ENCODE peak calls at places on chromosomes 4 and X, in eight cellular contexts. W, J, B, T, I, E, R and C are unnamed samples.

GRCh38 chr4:1414831-1415680 is 8.8 kb upstream of the NKX1-1 start:
- DNase-seq in W (no peak), J (no peak), B (no peak), T (no peak), I (no peak), E (peak), R (no peak), C (no peak)

GRCh38 chr4:122747883-122748282 is 15.4 kb downstream of the BBS12 start:
- DNase-seq in W (no peak), J (no peak), B (no peak), T (peak), I (peak), E (no peak), R (no peak), C (no peak)

GRCh38 chr4:102593147-102593546 is 92.0 kb downstream of the NFKB1 start:
- DNase-seq in W (no peak), J (no peak), B (no peak), T (no peak), I (no peak), E (no peak), R (no peak), C (no peak)

GRCh38 chrX:134423606-134424005 is 36.4 kb upstream of the HPRT1 start:
- DNase-seq in W (peak), J (no peak), B (no peak), T (peak), I (peak), E (no peak), R (peak), C (no peak)

GRCh38 chr4:128810871-128811570 is 1.5 kb downstream of the JADE1 start:
- DNase-seq in W (peak), J (peak), B (peak), T (peak), I (peak), E (peak), R (peak), C (peak)

GRCh38 chr4:73499996-73500765 is 18.6 kb downstream of the AFM start:
- DNase-seq in W (no peak), J (no peak), B (no peak), T (peak), I (peak), E (no peak), R (no peak), C (no peak)

GRCh38 chr4:3168029-3168428 is 80.9 kb upstream of the MSANTD1 start:
- DNase-seq in W (no peak), J (no peak), B (no peak), T (peak), I (peak), E (no peak), R (no peak), C (no peak)

GRCh38 chr4:4289055-4289454 is 899 bp downstream of the LYAR start:
- DNase-seq in W (peak), J (no peak), B (no peak), T (no peak), I (no peak), E (no peak), R (no peak), C (no peak)

GRCh38 chrX:39900788-39901170 is 197.0 kb downstream of the BCOR start:
- DNase-seq in W (no peak), J (no peak), B (no peak), T (no peak), I (no peak), E (no peak), R (no peak), C (peak)

GRCh38 chr4:153466637-153467153 is 535 bp downstream of the TMEM131L start:
- DNase-seq in W (no peak), J (no peak), B (no peak), T (no peak), I (no peak), E (no peak), R (no peak), C (peak)

GRCh38 chr4:84126061-84126787 is 372.9 kb downstream of the NKX6-1 start:
- DNase-seq in W (no peak), J (no peak), B (no peak), T (no peak), I (no peak), E (no peak), R (no peak), C (peak)

GRCh38 chrX:109873983-109874382 is 128.9 kb upstream of the TMEM164 start:
- DNase-seq in W (no peak), J (no peak), B (no peak), T (no peak), I (no peak), E (no peak), R (no peak), C (no peak)

GRCh38 chrX:41512394-41512793 is 65.3 kb downstream of the NYX start:
- DNase-seq in W (no peak), J (no peak), B (no peak), T (no peak), I (no peak), E (no peak), R (no peak), C (no peak)

GRCh38 chr4:78612398-78613005 is 60.9 kb downstream of the ANXA3 start:
- DNase-seq in W (peak), J (no peak), B (no peak), T (peak), I (peak), E (no peak), R (peak), C (peak)

GRCh38 chr4:2487632-2488031 is 18.7 kb downstream of the RNF4 start:
- DNase-seq in W (no peak), J (no peak), B (no peak), T (no peak), I (no peak), E (no peak), R (no peak), C (no peak)

GRCh38 chr4:138097912-138098600 is 144.1 kb downstream of the SLC7A11 start:
- DNase-seq in W (no peak), J (no peak), B (no peak), T (no peak), I (no peak), E (no peak), R (no peak), C (no peak)

GRCh38 chr4:150211821-150212445 is 133.7 kb downstream of the DCLK2 start:
- DNase-seq in W (no peak), J (no peak), B (no peak), T (no peak), I (no peak), E (no peak), R (no peak), C (no peak)

GRCh38 chr4:126906466-126906865 is 726.3 kb upstream of the INTU start:
- DNase-seq in W (no peak), J (no peak), B (no peak), T (no peak), I (no peak), E (no peak), R (no peak), C (no peak)

GRCh38 chrX:30643313-30643821 is 9.9 kb upstream of the GK start:
- DNase-seq in W (peak), J (no peak), B (no peak), T (peak), I (peak), E (no peak), R (no peak), C (no peak)

GRCh38 chrX:136662104-136662503 is 14.1 kb downstream of the CD40LG start:
- DNase-seq in W (no peak), J (peak), B (no peak), T (no peak), I (no peak), E (no peak), R (no peak), C (no peak)

GRCh38 chr4:142416711-142417275 is 429.3 kb downstream of the INPP4B start:
- DNase-seq in W (no peak), J (peak), B (no peak), T (peak), I (peak), E (no peak), R (no peak), C (no peak)

GRCh38 chrX:17521871-17522693 is 147.1 kb downstream of the NHS start:
- DNase-seq in W (no peak), J (no peak), B (no peak), T (peak), I (peak), E (no peak), R (peak), C (peak)

GRCh38 chr4:65227628-65228027 is 442.7 kb downstream of the EPHA5 start:
- DNase-seq in W (no peak), J (no peak), B (no peak), T (no peak), I (no peak), E (no peak), R (no peak), C (no peak)

GRCh38 chrX:76279007-76279406 is 106.1 kb downstream of the PBDC1 start:
- DNase-seq in W (peak), J (peak), B (peak), T (peak), I (peak), E (no peak), R (peak), C (peak)

GRCh38 chr4:99202536-99202935 is 16.5 kb downstream of the ADH6 start:
- DNase-seq in W (no peak), J (no peak), B (no peak), T (peak), I (peak), E (no peak), R (no peak), C (no peak)

GRCh38 chr4:121936101-121936500 is 15.8 kb downstream of the TRPC3 start:
- DNase-seq in W (no peak), J (no peak), B (no peak), T (no peak), I (no peak), E (no peak), R (no peak), C (no peak)

GRCh38 chr4:59553063-59553738 is 1646.9 kb upstream of the ADGRL3 start:
- DNase-seq in W (peak), J (no peak), B (no peak), T (no peak), I (peak), E (no peak), R (peak), C (no peak)

GRCh38 chr4:156568479-156568878 is 403.1 kb downstream of the PDGFC start:
- DNase-seq in W (no peak), J (no peak), B (peak), T (no peak), I (no peak), E (no peak), R (no peak), C (no peak)

GRCh38 chr4:126223784-126224407 is 909.1 kb downstream of the FAT4 start:
- DNase-seq in W (peak), J (no peak), B (no peak), T (peak), I (peak), E (no peak), R (peak), C (no peak)

GRCh38 chr4:179941911-179942310 is 2301.3 kb upstream of the TENM3 start:
- DNase-seq in W (peak), J (no peak), B (no peak), T (no peak), I (no peak), E (no peak), R (no peak), C (no peak)

GRCh38 chr4:151806511-151806927 is 45.7 kb upstream of the GATB start:
- DNase-seq in W (no peak), J (no peak), B (no peak), T (peak), I (peak), E (no peak), R (no peak), C (no peak)

GRCh38 chr4:61200195-61200990 is at the start of gene ADGRL3:
- DNase-seq in W (no peak), J (no peak), B (peak), T (peak), I (peak), E (peak), R (no peak), C (peak)

GRCh38 chrX:115023811-115024210 is 6.4 kb upstream of the IL13RA2 start:
- DNase-seq in W (no peak), J (no peak), B (no peak), T (no peak), I (no peak), E (no peak), R (no peak), C (no peak)

GRCh38 chr4:94803181-94803580 is 45.4 kb downstream of the BMPR1B start:
- DNase-seq in W (no peak), J (no peak), B (no peak), T (peak), I (peak), E (no peak), R (no peak), C (no peak)

GRCh38 chrX:70172226-70172625 is 5.1 kb upstream of the DGAT2L6 start:
- DNase-seq in W (no peak), J (no peak), B (no peak), T (peak), I (no peak), E (no peak), R (no peak), C (no peak)
- H3K4me3 ChIP-seq in W (no peak), J (no peak), B (no peak), T (no peak), I (no peak), E (no peak), R (no peak), C (no peak)

GRCh38 chr4:7857238-7857701 is 82.4 kb downstream of the AFAP1 start:
- DNase-seq in W (no peak), J (no peak), B (no peak), T (peak), I (peak), E (no peak), R (no peak), C (no peak)
- H3K4me3 ChIP-seq in W (no peak), J (no peak), B (no peak), T (no peak), I (no peak), E (no peak), R (no peak), C (no peak)

GRCh38 chr4:67931256-67931655 is 32.0 kb downstream of the TMPRSS11A start:
- DNase-seq in W (no peak), J (no peak), B (no peak), T (no peak), I (no peak), E (no peak), R (no peak), C (no peak)

GRCh38 chr4:67933038-67933437 is 30.3 kb downstream of the TMPRSS11A start:
- DNase-seq in W (no peak), J (no peak), B (no peak), T (no peak), I (no peak), E (no peak), R (no peak), C (no peak)

GRCh38 chr4:67934628-67935027 is 28.7 kb downstream of the TMPRSS11A start:
- DNase-seq in W (no peak), J (no peak), B (no peak), T (no peak), I (no peak), E (no peak), R (no peak), C (no peak)

GRCh38 chr4:67935888-67936287 is 27.4 kb downstream of the TMPRSS11A start:
- DNase-seq in W (no peak), J (no peak), B (no peak), T (no peak), I (no peak), E (no peak), R (no peak), C (no peak)

DNA sequence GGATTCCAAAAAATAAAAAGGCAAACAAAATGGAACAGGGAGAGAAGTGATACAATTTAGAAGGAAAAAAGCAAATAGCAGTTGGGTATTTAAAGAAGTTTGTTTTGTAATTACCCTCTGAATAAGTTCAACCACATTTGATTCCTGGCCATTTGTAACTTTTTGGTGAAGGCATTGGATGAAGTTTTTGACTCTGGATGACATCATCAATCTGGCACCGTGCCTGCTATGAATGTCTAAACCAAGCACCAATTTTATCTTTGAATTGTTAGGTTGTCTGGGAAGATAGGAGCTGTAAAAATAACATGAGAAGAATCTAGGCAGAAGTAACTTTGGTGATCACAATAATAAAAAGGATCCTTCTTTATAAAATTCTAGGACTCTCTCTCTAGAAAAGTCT is 29.5 kb downstream of the TMPRSS11A start:
- DNase-seq in W (no peak), J (no peak), B (no peak), T (peak), I (peak), E (no peak), R (no peak), C (no peak)
- H3K4me3 ChIP-seq in W (no peak), J (no peak), B (no peak), T (no peak), I (no peak), E (no peak), R (no peak), C (no peak)

DNA sequence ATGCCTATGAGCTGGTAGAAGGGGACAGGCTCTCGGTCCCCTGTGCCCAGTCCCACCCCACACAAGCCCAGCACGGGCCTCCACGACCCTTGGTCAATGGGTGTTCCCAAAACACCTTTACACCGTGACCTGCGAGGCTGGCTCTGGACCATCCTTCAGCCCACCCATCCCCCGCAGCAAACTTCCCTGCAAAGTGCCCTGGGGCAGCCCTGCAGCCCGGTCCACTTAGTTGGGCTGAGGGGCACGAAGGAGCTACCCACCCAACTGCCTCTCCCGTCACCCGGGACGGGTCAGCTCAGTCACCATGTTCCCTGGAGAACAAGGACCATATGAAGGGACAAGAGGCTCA is 23.4 kb downstream of the WDR1 start:
- DNase-seq in W (no peak), J (no peak), B (no peak), T (no peak), I (no peak), E (no peak), R (no peak), C (no peak)
- H3K4me3 ChIP-seq in W (no peak), J (no peak), B (no peak), T (no peak), I (no peak), E (no peak), R (no peak), C (no peak)

DNA sequence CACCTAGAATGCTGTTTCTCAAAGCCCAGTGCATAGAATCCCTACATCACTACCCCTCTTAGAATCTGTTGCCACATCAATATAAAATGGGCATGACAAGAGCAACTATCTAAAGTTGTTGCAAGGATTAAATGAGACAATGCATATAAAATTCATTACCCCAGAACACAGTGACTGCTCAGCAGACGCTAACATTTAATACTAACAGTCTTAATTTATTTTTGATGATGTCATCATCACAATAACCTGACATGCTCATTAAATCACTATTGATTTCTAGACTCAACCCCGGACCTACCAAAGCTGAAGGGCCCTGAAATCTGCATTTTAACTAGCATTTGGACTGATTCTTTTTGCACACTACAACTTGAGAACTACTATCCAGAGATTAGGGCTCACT is 3.9 kb downstream of the ARSJ start:
- DNase-seq in W (no peak), J (no peak), B (no peak), T (no peak), I (no peak), E (no peak), R (no peak), C (no peak)
- H3K4me3 ChIP-seq in W (no peak), J (no peak), B (no peak), T (peak), I (peak), E (no peak), R (no peak), C (no peak)

GRCh38 chr4:168631241-168632151 is 134.6 kb downstream of the PALLD start:
- DNase-seq in W (peak), J (no peak), B (peak), T (peak), I (peak), E (peak), R (peak), C (peak)

GRCh38 chr4:168632246-168632832 is 135.5 kb downstream of the PALLD start:
- DNase-seq in W (no peak), J (no peak), B (peak), T (peak), I (no peak), E (no peak), R (no peak), C (no peak)

GRCh38 chr4:168634276-168634802 is 137.5 kb downstream of the PALLD start:
- DNase-seq in W (peak), J (no peak), B (peak), T (peak), I (peak), E (no peak), R (no peak), C (no peak)

GRCh38 chr4:168633071-168633470 is 136.2 kb downstream of the PALLD start:
- DNase-seq in W (no peak), J (no peak), B (no peak), T (no peak), I (no peak), E (no peak), R (no peak), C (no peak)

DNA sequence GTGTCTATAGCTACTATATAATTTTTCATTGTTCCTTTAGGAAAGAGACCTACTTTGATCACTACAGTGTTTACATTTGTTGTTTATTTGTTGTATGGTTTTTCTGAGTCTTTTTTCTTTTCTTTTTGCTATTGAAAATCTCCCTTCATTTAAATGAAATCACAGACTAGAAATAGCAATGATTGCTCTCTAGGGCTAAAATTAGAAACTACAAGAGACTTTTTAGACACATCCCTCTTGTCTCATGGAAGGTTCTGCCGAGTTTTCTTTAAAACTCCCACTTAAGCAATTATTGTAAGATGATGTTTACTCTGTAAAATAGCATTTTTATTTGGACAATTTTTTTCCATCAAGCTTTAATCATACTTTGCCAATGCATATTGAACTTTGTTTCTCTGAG is 136.6 kb downstream of the PALLD start:
- DNase-seq in W (no peak), J (no peak), B (no peak), T (no peak), I (no peak), E (no peak), R (no peak), C (no peak)
- H3K4me3 ChIP-seq in W (no peak), J (no peak), B (peak), T (peak), I (no peak), E (no peak), R (peak), C (no peak)

GRCh38 chrX:129961180-129962083 is 21.0 kb upstream of the BCORL1 start:
- DNase-seq in W (peak), J (peak), B (no peak), T (no peak), I (no peak), E (no peak), R (peak), C (peak)
- H3K4me3 ChIP-seq in W (peak), J (peak), B (peak), T (no peak), I (no peak), E (no peak), R (peak), C (peak)

GRCh38 chrX:372856-373640 is 13.7 kb downstream of the PPP2R3B start:
- DNase-seq in W (no peak), J (no peak), B (no peak), T (no peak), I (peak), E (no peak), R (no peak), C (no peak)
- H3K4me3 ChIP-seq in W (no peak), J (no peak), B (peak), T (peak), I (peak), E (peak), R (peak), C (no peak)